ENCODE peak calls at places on chromosomes 16 and 17, in nine cellular contexts. N is ELR, P is posterior vena cava, M is left cardiac atrium, J is GOT3, Y is NCI-H774, Z is non-pigmented ciliary epithelial cell, K is activated T-cell treated with anti-CD3 and anti-CD28 coated beads for 48 hours, E is NCI-H1417. F is an unnamed sample.
A peak's percentile ranks its signal among the peaks of the same experiment; 100 is the strongest.

GRCh38 chr17:16027708-16028584 is 28.3 kb downstream of the TTC19 start:
- DNase-seq in Z (peak; percentile 89), E (no peak), K (peak; percentile 47), M (no peak), N (peak; percentile 98), J (no peak), P (no peak), Y (no peak), F (no peak)

GRCh38 chr16:88458039-88458772 is 5.1 kb downstream of the ZFPM1 start:
- DNase-seq in M (no peak), P (no peak), K (no peak), Z (no peak), J (no peak), E (no peak), Y (no peak), N (no peak), F (no peak)

GRCh38 chr17:14198013-14198412 is 38.6 kb downstream of the CDRT15 start:
- DNase-seq in P (no peak), N (no peak), J (no peak), E (peak; percentile 14), M (no peak), Y (peak; percentile 38), K (no peak), Z (no peak), F (no peak)

GRCh38 chr17:5329784-5330557 is 47.9 kb downstream of the RABEP1 start:
- DNase-seq in E (no peak), M (no peak), J (no peak), Y (no peak), K (no peak), P (no peak), N (no peak), Z (no peak), F (no peak)

GRCh38 chr17:6551909-6552768 is 4.2 kb downstream of the PITPNM3 start:
- DNase-seq in J (no peak), M (no peak), P (no peak), Y (no peak), K (no peak), Z (no peak), E (peak; percentile 2), N (no peak), F (no peak)

GRCh38 chr17:39461911-39462641 is 790 bp downstream of the CDK12 start:
- DNase-seq in K (peak; percentile 68), M (peak; percentile 69), Y (peak; percentile 44), J (no peak), N (peak; percentile 39), P (peak; percentile 74), E (peak; percentile 41), Z (no peak), F (no peak)

GRCh38 chr17:57875109-57876022 is 25.5 kb upstream of the MRPS23 start:
- DNase-seq in J (peak; percentile 76), E (peak; percentile 18), M (peak; percentile 84), P (peak; percentile 94), N (peak; percentile 99), K (no peak), Z (peak; percentile 92), Y (no peak), F (no peak)

GRCh38 chr17:50425682-50426471 is at the start of gene ACSF2:
- DNase-seq in K (peak; percentile 72), J (peak; percentile 16), E (peak; percentile 67), N (peak; percentile 77), Y (peak; percentile 28), Z (no peak), M (peak; percentile 81), P (peak; percentile 91), F (peak; percentile 49)

GRCh38 chr16:4626396-4626795 is 1.8 kb downstream of the MGRN1 start:
- DNase-seq in E (no peak), N (no peak), J (no peak), Y (no peak), Z (no peak), K (no peak), P (no peak), M (no peak), F (no peak)

GRCh38 chr17:951388-952132 is 28.0 kb downstream of the NXN start:
- DNase-seq in M (no peak), P (no peak), E (no peak), Y (no peak), K (no peak), N (peak; percentile 95), Z (no peak), J (peak; percentile 65), F (no peak)

GRCh38 chr17:48240122-48240521 is 132.6 kb downstream of the SNX11 start:
- DNase-seq in Y (no peak), K (no peak), Z (no peak), J (no peak), P (no peak), E (no peak), N (no peak), M (no peak), F (no peak)

GRCh38 chr17:48153711-48154642 is 46.4 kb downstream of the SNX11 start:
- DNase-seq in Y (peak; percentile 88), P (no peak), J (no peak), M (no peak), E (peak; percentile 68), N (peak; percentile 76), K (no peak), Z (peak; percentile 14), F (no peak)

GRCh38 chr17:4807534-4808377 is 804 bp downstream of the PLD2 start:
- DNase-seq in Y (no peak), Z (no peak), P (no peak), E (no peak), J (no peak), K (no peak), M (no peak), N (peak; percentile 28), F (no peak)

GRCh38 chr16:19460397-19460796 is 42.7 kb downstream of the TMC5 start:
- DNase-seq in M (no peak), Y (no peak), Z (no peak), E (no peak), P (no peak), N (no peak), J (no peak), K (no peak), F (no peak)

GRCh38 chr17:539766-540165 is 174.9 kb downstream of the VPS53 start:
- DNase-seq in Z (no peak), N (no peak), M (no peak), K (no peak), E (no peak), J (no peak), P (no peak), Y (no peak), F (no peak)

GRCh38 chr17:17375826-17376225 is 72.7 kb downstream of the NT5M start:
- DNase-seq in Y (no peak), Z (no peak), N (no peak), M (no peak), J (no peak), P (no peak), K (no peak), E (no peak), F (no peak)